ENCODE peak calls at places on chromosomes 5 and 9, in seven cellular contexts. E is IMR-90; L is fibroblast of the aortic adventitia; H is B cell; Z is stimulated activated CD8-positive, alpha-beta memory T cell treated with anti-CD3 and anti-CD28 coated beads, Interleukin-4, amount 100 ng/mL, for 1 hour; B is CD4-positive, alpha-beta T cell; S is tibial artery. A is an unnamed sample.

GRCh38 chr5:14491505-14491904 is 90.1 kb upstream of the OTULINL start:
- DNase-seq in S (no peak), B (no peak), Z (no peak), L (peak), E (peak), H (no peak), A (peak)

GRCh38 chr5:13510616-13511015 is 433.9 kb downstream of the DNAH5 start:
- DNase-seq in B (no peak), H (no peak), Z (no peak), S (no peak), L (no peak), E (peak), A (no peak)

GRCh38 chr5:161851691-161852299 is 3.9 kb downstream of the GABRA1 start:
- DNase-seq in Z (no peak), H (no peak), L (peak), B (no peak), E (no peak), S (no peak), A (no peak)

GRCh38 chr5:35908814-35909213 is 29.6 kb downstream of the CAPSL start:
- DNase-seq in E (no peak), Z (no peak), H (no peak), B (no peak), L (no peak), S (no peak), A (no peak)

GRCh38 chr9:36492849-36493248 is 79.8 kb upstream of the MELK start:
- DNase-seq in H (no peak), Z (no peak), E (peak), S (no peak), B (no peak), L (peak), A (no peak)

GRCh38 chr5:132234684-132235062 is 7.0 kb upstream of the P4HA2 start:
- DNase-seq in E (no peak), Z (no peak), H (no peak), B (no peak), L (no peak), S (peak), A (no peak)

GRCh38 chr5:150412319-150413175 is at the start of gene CD74:
- DNase-seq in E (peak), B (peak), H (peak), S (peak), L (peak), Z (peak), A (peak)

GRCh38 chr9:92669890-92670708 is at the start of gene IPPK:
- DNase-seq in Z (peak), L (peak), S (peak), H (peak), E (peak), B (peak), A (peak)

GRCh38 chr9:109467936-109468335 is 30.2 kb downstream of the PTPN3 start:
- DNase-seq in E (peak), B (no peak), H (no peak), Z (no peak), L (peak), S (no peak), A (no peak)

GRCh38 chr5:14913141-14913540 is 41.6 kb upstream of the ANKH start:
- DNase-seq in Z (no peak), H (no peak), L (peak), E (no peak), B (no peak), S (no peak), A (no peak)